ENCODE peak calls at places on chromosome 12, in seven cellular contexts. U is pons, I is Calu3, O is heart left ventricle, Q is EH, P is SW 1271, N is PC-9. B is an unnamed sample.

GRCh38 chr12:26122681-26123481 is 2.0 kb downstream of the BHLHE41 start:
- DNase-seq in U (no peak), I (peak), O (peak), Q (peak), P (no peak), N (peak), B (no peak)

GRCh38 chr12:97940629-97941028 is 478.0 kb downstream of the RMST start:
- DNase-seq in U (no peak), I (no peak), O (no peak), Q (no peak), P (no peak), N (no peak), B (no peak)

GRCh38 chr12:53064613-53065415 is 14.4 kb downstream of the SPRYD3 start:
- DNase-seq in U (no peak), I (no peak), O (no peak), Q (no peak), P (no peak), N (no peak), B (no peak)

GRCh38 chr12:57171668-57172067 is 24.2 kb upstream of the LRP1-AS start:
- DNase-seq in U (no peak), I (no peak), O (no peak), Q (peak), P (no peak), N (no peak), B (no peak)

GRCh38 chr12:102116392-102116791 is 3.5 kb downstream of the NUP37 start:
- DNase-seq in U (no peak), I (no peak), O (no peak), Q (no peak), P (no peak), N (no peak), B (no peak)

GRCh38 chr12:7374423-7375144 is 69.4 kb downstream of the CD163L1 start:
- DNase-seq in U (peak), I (peak), O (peak), Q (peak), P (no peak), N (no peak), B (peak)

GRCh38 chr12:85580562-85581168 is 255.5 kb downstream of the RASSF9 start:
- DNase-seq in U (no peak), I (no peak), O (peak), Q (no peak), P (no peak), N (no peak), B (no peak)

GRCh38 chr12:42426733-42427132 is 100.8 kb downstream of the PPHLN1 start:
- DNase-seq in U (no peak), I (no peak), O (no peak), Q (peak), P (peak), N (peak), B (no peak)

GRCh38 chr12:102540856-102541385 is 60.6 kb upstream of the IGF1 start:
- DNase-seq in U (no peak), I (no peak), O (no peak), Q (peak), P (no peak), N (no peak), B (no peak)

GRCh38 chr12:121996945-121997612 is 24.6 kb upstream of the BCL7A start:
- DNase-seq in U (no peak), I (no peak), O (no peak), Q (peak), P (no peak), N (no peak), B (no peak)

GRCh38 chr12:95623554-95624170 is 72.4 kb upstream of the USP44 start:
- DNase-seq in U (peak), I (peak), O (peak), Q (peak), P (peak), N (peak), B (peak)

GRCh38 chr12:40502322-40502721 is 189.9 kb upstream of the CNTN1 start:
- DNase-seq in U (no peak), I (no peak), O (no peak), Q (no peak), P (no peak), N (no peak), B (no peak)